ENCODE peak calls at places on chromosomes 6 and 20, in five cellular contexts. J is lower lobe of right lung, L is heart right ventricle, E is trophoblast cell, A is tibial artery. H is an unnamed sample.
A peak's percentile ranks its signal among the peaks of the same experiment; 100 is the strongest.

GRCh38 chr20:34022154-34022842 is 28.6 kb downstream of the RALY start:
- DNase-seq in J (no peak), L (no peak), E (peak; percentile 15), A (no peak), H (no peak)

GRCh38 chr6:156791261-156791850 is 14.2 kb downstream of the ARID1B start:
- DNase-seq in J (no peak), L (no peak), E (no peak), A (no peak), H (no peak)

GRCh38 chr6:145749632-145750031 is 14.3 kb upstream of the EPM2A start:
- DNase-seq in J (no peak), L (no peak), E (peak; percentile 62), A (no peak), H (no peak)

GRCh38 chr20:44745560-44746366 is at the start of gene KCNK15:
- DNase-seq in J (no peak), L (peak; percentile 50), E (no peak), A (peak; percentile 64), H (no peak)

GRCh38 chr6:118812972-118813371 is 81.0 kb upstream of the ASF1A start:
- DNase-seq in J (no peak), L (no peak), E (no peak), A (no peak), H (no peak)

GRCh38 chr6:107539849-107540464 is 50.0 kb downstream of the SOBP start:
- DNase-seq in J (no peak), L (no peak), E (no peak), A (no peak), H (no peak)

GRCh38 chr6:126103993-126104392 is 117.7 kb downstream of the TRMT11 start:
- DNase-seq in J (no peak), L (no peak), E (no peak), A (no peak), H (no peak)

GRCh38 chr6:167699141-167700036 is 127.3 kb upstream of the AFDN start:
- DNase-seq in J (peak; percentile 82), L (peak; percentile 76), E (peak; percentile 6), A (peak; percentile 79), H (no peak)

GRCh38 chr6:30238178-30238795 is 25.1 kb upstream of the TRIM26 start:
- DNase-seq in J (no peak), L (no peak), E (peak; percentile 57), A (no peak), H (no peak)

GRCh38 chr6:140203611-140204553 is 829.4 kb upstream of the CITED2 start:
- DNase-seq in J (no peak), L (no peak), E (no peak), A (no peak), H (no peak)

GRCh38 chr6:10272591-10272990 is 142.3 kb downstream of the TFAP2A start:
- DNase-seq in J (no peak), L (no peak), E (no peak), A (no peak), H (no peak)

GRCh38 chr20:2858591-2858990 is 14.7 kb upstream of the PTPRA start:
- DNase-seq in J (no peak), L (no peak), E (no peak), A (no peak), H (no peak)

GRCh38 chr20:58891686-58892125 is 39.2 kb downstream of the GNAS start:
- DNase-seq in J (peak; percentile 66), L (peak; percentile 44), E (peak; percentile 66), A (no peak), H (no peak)

GRCh38 chr6:168071620-168072019 is 7.4 kb downstream of the FRMD1 start:
- DNase-seq in J (no peak), L (no peak), E (peak; percentile 24), A (no peak), H (no peak)

GRCh38 chr6:68087399-68088133 is 547.5 kb upstream of the ADGRB3 start:
- DNase-seq in J (no peak), L (no peak), E (no peak), A (no peak), H (no peak)

GRCh38 chr20:31675828-31676533 is 38.3 kb downstream of the COX4I2 start:
- DNase-seq in J (no peak), L (no peak), E (no peak), A (no peak), H (no peak)

GRCh38 chr6:141290871-141291270 is 841.9 kb upstream of the GJE1 start:
- DNase-seq in J (no peak), L (no peak), E (no peak), A (no peak), H (no peak)

GRCh38 chr20:2330090-2330695 is 34.4 kb downstream of the TGM3 start:
- DNase-seq in J (no peak), L (no peak), E (no peak), A (no peak), H (no peak)

GRCh38 chr6:108727966-108728730 is 120.1 kb upstream of the ARMC2 start:
- DNase-seq in J (no peak), L (no peak), E (no peak), A (no peak), H (no peak)

GRCh38 chr6:149014631-149015171 is 267.9 kb downstream of the UST start:
- DNase-seq in J (no peak), L (no peak), E (no peak), A (no peak), H (no peak)

GRCh38 chr20:10519361-10520048 is 84.4 kb downstream of the SLX4IP start:
- DNase-seq in J (no peak), L (no peak), E (no peak), A (no peak), H (no peak)

GRCh38 chr6:37739618-37740017 is 41.9 kb upstream of the MDGA1 start:
- DNase-seq in J (no peak), L (no peak), E (no peak), A (no peak), H (no peak)

GRCh38 chr6:33782561-33782960 is 6.4 kb downstream of the LEMD2 start:
- DNase-seq in J (no peak), L (no peak), E (no peak), A (no peak), H (no peak)
- H3K27ac ChIP-seq in J (no peak overlapping the region), L (no peak overlapping the region), E (no peak overlapping the region), A (no peak overlapping the region), H (no peak overlapping the region)

DNA sequence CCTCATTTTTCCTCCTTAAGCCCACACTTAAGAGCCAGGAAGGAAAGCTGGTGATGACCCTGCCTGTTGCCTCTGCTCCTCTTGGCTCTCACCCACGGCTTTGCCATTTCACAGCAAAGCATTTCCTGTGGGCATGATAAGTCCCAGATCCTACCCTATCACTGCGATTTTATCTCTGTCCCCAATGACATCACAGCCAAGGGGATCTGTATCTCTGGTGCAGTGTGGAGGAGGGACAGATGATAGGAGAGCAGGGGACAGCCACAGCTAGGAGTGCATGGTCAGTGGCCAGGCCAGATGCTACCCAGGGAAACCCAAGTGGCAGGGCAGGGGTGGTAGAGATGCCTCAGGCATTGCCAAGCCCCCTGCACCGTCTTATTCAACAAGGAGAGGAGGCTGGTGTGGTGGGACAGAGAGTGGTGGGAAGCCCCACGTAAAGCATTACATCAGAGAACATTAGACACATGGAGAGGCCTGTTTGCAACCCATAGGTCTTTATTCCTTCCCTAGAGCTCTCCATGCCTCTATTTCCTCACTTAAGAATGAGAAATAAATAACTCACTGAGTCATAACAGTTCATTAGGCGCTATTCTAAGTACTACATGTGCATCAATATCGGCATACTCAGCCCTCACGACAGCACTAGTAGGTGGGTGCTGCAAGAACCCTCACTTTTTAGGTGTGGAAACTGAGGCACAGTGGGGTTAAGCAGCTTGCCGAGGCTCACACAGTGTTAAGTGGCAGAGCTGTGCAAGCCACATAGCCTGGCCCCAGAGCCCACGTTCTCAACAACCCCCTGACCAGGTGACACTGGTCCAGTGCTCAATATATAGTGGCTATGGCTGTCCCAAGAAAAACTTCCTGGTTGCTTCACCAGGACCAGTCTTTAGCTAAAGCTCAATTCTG is 4.6 kb downstream of the TFEB start:
- DNase-seq in J (peak; percentile 34), L (no peak), E (no peak), A (no peak), H (no peak)
- H3K4me1 ChIP-seq in J (peaks cover 48% of the 10 kb centered on the region), L (peaks cover 82% of the 10 kb centered on the region), E (peaks cover 19% of the 10 kb centered on the region), A (peaks cover 9% of the 10 kb centered on the region), H (peaks cover 14% of the 10 kb centered on the region)

GRCh38 chr6:8703059-8703458 is 267.7 kb upstream of the SLC35B3 start:
- DNase-seq in J (no peak), L (no peak), E (no peak), A (no peak), H (no peak)

GRCh38 chr6:8705435-8706020 is 270.2 kb upstream of the SLC35B3 start:
- DNase-seq in J (no peak), L (no peak), E (no peak), A (no peak), H (no peak)

GRCh38 chr6:8710668-8711431 is 275.5 kb upstream of the SLC35B3 start:
- DNase-seq in J (no peak), L (no peak), E (no peak), A (no peak), H (no peak)

GRCh38 chr6:8707956-8708772 is 272.8 kb upstream of the SLC35B3 start:
- DNase-seq in J (peak; percentile 51), L (no peak), E (peak; percentile 56), A (no peak), H (peak; percentile 88)

DNA sequence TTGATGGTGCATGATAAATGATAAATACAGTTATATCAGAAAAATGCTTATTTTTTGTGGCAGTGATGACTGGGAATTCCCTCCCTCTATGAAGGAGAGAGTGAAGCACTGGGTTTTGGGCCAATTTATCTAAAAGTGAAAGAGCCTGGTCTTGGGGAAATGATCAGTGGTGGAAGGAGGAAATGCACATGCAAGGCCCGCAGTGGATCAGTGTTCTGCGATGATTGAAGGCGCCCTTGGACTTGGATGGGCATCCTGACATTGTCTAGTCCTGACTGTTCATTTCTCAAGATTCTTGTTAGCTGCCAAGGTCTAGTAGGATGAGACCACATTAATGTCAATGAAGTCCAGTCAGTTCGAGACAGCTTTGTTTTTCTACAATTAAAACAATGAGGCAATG is 272.0 kb upstream of the SLC35B3 start:
- DNase-seq in J (no peak), L (no peak), E (no peak), A (no peak), H (no peak)
- H3K4me3 ChIP-seq in J (no peak overlapping the region), L (no peak overlapping the region), E (no peak overlapping the region), A (no peak overlapping the region), H (no peak overlapping the region)

GRCh38 chr20:36850759-36851158 is 25.2 kb upstream of the TLDC2 start:
- DNase-seq in J (no peak), L (no peak), E (no peak), A (no peak), H (no peak)
- H3K27ac ChIP-seq in J (no peak overlapping the region), L (no peak overlapping the region), E (no peak overlapping the region), A (peak overlapping the region; percentile 96), H (no peak overlapping the region)

H was measured in breast epithelium.